ENCODE peak calls at places on chromosomes 4 and X, in six cellular contexts. I is K562, Q is H1, S is SK-N-SH, K is HepG2, F is GM12878. E is an unnamed sample.

GRCh38 chr4:128558896-128559669 is 250.4 kb upstream of the JADE1 start:
- DNase-seq in I (no peak), Q (no peak), S (no peak), K (no peak), F (no peak), E (peak)

GRCh38 chr4:182885738-182886077 is 31.5 kb downstream of the DCTD start:
- DNase-seq in I (no peak), Q (no peak), S (no peak), K (no peak), F (no peak), E (no peak)

GRCh38 chr4:93897559-93897958 is 69.0 kb downstream of the ATOH1 start:
- DNase-seq in I (peak), Q (no peak), S (peak), K (peak), F (no peak), E (no peak)

GRCh38 chr4:78566834-78567501 is 15.4 kb downstream of the ANXA3 start:
- DNase-seq in I (no peak), Q (no peak), S (no peak), K (no peak), F (peak), E (no peak)

GRCh38 chr4:120829113-120829831 is 93.3 kb downstream of the PRDM5 start:
- DNase-seq in I (no peak), Q (no peak), S (peak), K (no peak), F (no peak), E (no peak)

GRCh38 chr4:118353452-118353851 is 649 bp upstream of the PRSS12 start:
- DNase-seq in I (no peak), Q (no peak), S (peak), K (no peak), F (no peak), E (no peak)

GRCh38 chr4:73922766-73923630 is 53.8 kb downstream of the CXCL1 start:
- DNase-seq in I (no peak), Q (no peak), S (no peak), K (no peak), F (no peak), E (peak)

GRCh38 chr4:147823135-147823534 is 91.2 kb downstream of the ARHGAP10 start:
- DNase-seq in I (no peak), Q (no peak), S (no peak), K (no peak), F (no peak), E (no peak)

GRCh38 chrX:6645216-6645615 is 110.3 kb upstream of the VCX3A start:
- DNase-seq in I (no peak), Q (no peak), S (no peak), K (no peak), F (no peak), E (no peak)

GRCh38 chr4:1402516-1403101 is 3.6 kb downstream of the NKX1-1 start:
- DNase-seq in I (no peak), Q (no peak), S (peak), K (no peak), F (no peak), E (no peak)

GRCh38 chr4:1249731-1250526 is 999 bp upstream of the CTBP1 start:
- DNase-seq in I (peak), Q (no peak), S (peak), K (peak), F (no peak), E (no peak)

GRCh38 chrX:103310592-103311400 is at the start of gene BEX2:
- DNase-seq in I (peak), Q (peak), S (peak), K (no peak), F (no peak), E (peak)

GRCh38 chr4:167020410-167020809 is 213.9 kb downstream of the SPOCK3 start:
- DNase-seq in I (no peak), Q (peak), S (no peak), K (peak), F (no peak), E (no peak)

GRCh38 chr4:75940692-75941253 is at the start of gene NAAA:
- DNase-seq in I (peak), Q (peak), S (peak), K (peak), F (no peak), E (peak)

GRCh38 chr4:123262080-123262479 is 134.5 kb upstream of the SPRY1 start:
- DNase-seq in I (no peak), Q (no peak), S (no peak), K (no peak), F (no peak), E (no peak)

GRCh38 chr4:29046166-29046565 is 1674.0 kb upstream of the PCDH7 start:
- DNase-seq in I (no peak), Q (no peak), S (no peak), K (no peak), F (no peak), E (no peak)

GRCh38 chrX:17567821-17568220 is 169.5 kb upstream of the SCML1 start:
- DNase-seq in I (no peak), Q (no peak), S (no peak), K (no peak), F (no peak), E (no peak)

GRCh38 chr4:98642991-98643426 is 15.4 kb downstream of the TSPAN5 start:
- DNase-seq in I (no peak), Q (no peak), S (no peak), K (peak), F (no peak), E (no peak)

GRCh38 chr4:154349829-154350228 is 141.8 kb downstream of the DCHS2 start:
- DNase-seq in I (peak), Q (no peak), S (no peak), K (peak), F (no peak), E (no peak)

GRCh38 chrX:153818571-153819397 is 11.6 kb downstream of the PDZD4 start:
- DNase-seq in I (peak), Q (no peak), S (peak), K (no peak), F (no peak), E (no peak)

GRCh38 chrX:68648960-68649359 is 1.5 kb downstream of the STARD8 start:
- DNase-seq in I (no peak), Q (no peak), S (no peak), K (no peak), F (no peak), E (no peak)

GRCh38 chr4:31545755-31546154 is 825.6 kb downstream of the PCDH7 start:
- DNase-seq in I (no peak), Q (no peak), S (no peak), K (no peak), F (no peak), E (no peak)

GRCh38 chr4:184237612-184238011 is 19.9 kb upstream of the ENPP6 start:
- DNase-seq in I (no peak), Q (no peak), S (no peak), K (no peak), F (no peak), E (no peak)

GRCh38 chrX:101668143-101668542 is 8.5 kb upstream of the ARMCX2 start:
- DNase-seq in I (no peak), Q (no peak), S (no peak), K (no peak), F (no peak), E (no peak)

GRCh38 chr4:162015090-162015489 is 148.7 kb downstream of the FSTL5 start:
- DNase-seq in I (no peak), Q (no peak), S (no peak), K (no peak), F (no peak), E (no peak)

GRCh38 chr4:74777531-74777930 is 16.8 kb downstream of the BTC start:
- DNase-seq in I (no peak), Q (no peak), S (no peak), K (no peak), F (no peak), E (no peak)

GRCh38 chrX:13064599-13065143 is 20.3 kb upstream of the FAM9C start:
- DNase-seq in I (no peak), Q (no peak), S (no peak), K (no peak), F (no peak), E (no peak)
- TF ChIP-seq GABPA in I (no peak), Q (no peak), S (no peak), K (no peak), F (no peak), E (no peak)

GRCh38 chrX:125205084-125205917 is 114.4 kb upstream of the TEX13C start:
- DNase-seq in I (peak), Q (no peak), S (peak), K (no peak), F (no peak), E (peak)

GRCh38 chrX:125205918-125206665 is 113.6 kb upstream of the TEX13C start:
- DNase-seq in I (no peak), Q (no peak), S (peak), K (no peak), F (no peak), E (peak)

GRCh38 chrX:125202486-125203378 is 116.9 kb upstream of the TEX13C start:
- DNase-seq in I (no peak), Q (no peak), S (peak), K (no peak), F (no peak), E (no peak)

GRCh38 chrX:125203737-125204578 is 115.7 kb upstream of the TEX13C start:
- DNase-seq in I (peak), Q (no peak), S (peak), K (no peak), F (no peak), E (peak)

DNA sequence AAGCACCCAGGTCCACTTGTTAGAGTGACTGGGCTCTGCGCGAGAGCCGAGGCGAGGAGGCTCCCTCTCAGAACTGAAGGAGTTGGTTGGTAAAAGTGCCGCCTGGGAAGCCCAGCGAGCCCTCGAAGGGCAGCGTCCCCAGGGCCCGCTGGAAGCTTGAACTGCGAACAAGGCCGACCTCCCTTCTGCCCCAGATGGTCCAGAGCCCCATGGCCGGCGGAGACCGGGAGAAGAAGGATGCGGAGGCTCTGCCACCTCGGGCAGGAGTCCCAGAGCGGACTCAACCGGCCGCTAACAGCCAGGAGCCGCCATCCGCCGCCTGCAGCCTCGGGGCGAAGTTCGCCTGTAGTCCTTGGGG is 116.3 kb upstream of the TEX13C start:
- DNase-seq in I (no peak), Q (no peak), S (peak), K (no peak), F (no peak), E (no peak)
- TF ChIP-seq GABPA in I (no peak), Q (no peak), S (no peak), K (no peak), F (no peak), E (no peak)

GRCh38 chr4:152848508-152848907 is 68.8 kb downstream of the ARFIP1 start:
- DNase-seq in I (no peak), Q (no peak), S (no peak), K (no peak), F (no peak), E (no peak)

GRCh38 chr4:152851226-152851625 is 71.5 kb downstream of the ARFIP1 start:
- DNase-seq in I (no peak), Q (no peak), S (no peak), K (no peak), F (no peak), E (no peak)

GRCh38 chr4:152853293-152853692 is 73.5 kb downstream of the ARFIP1 start:
- DNase-seq in I (no peak), Q (no peak), S (no peak), K (no peak), F (no peak), E (no peak)

GRCh38 chr4:152849350-152849749 is 69.6 kb downstream of the ARFIP1 start:
- DNase-seq in I (no peak), Q (no peak), S (no peak), K (no peak), F (no peak), E (no peak)

GRCh38 chr4:152850377-152850776 is 70.6 kb downstream of the ARFIP1 start:
- DNase-seq in I (no peak), Q (peak), S (no peak), K (peak), F (peak), E (peak)
- TF ChIP-seq GABPA in I (no peak), Q (no peak), S (no peak), K (no peak), F (no peak), E (peak)

GRCh38 chr4:17597517-17597916 is 16.9 kb upstream of the MED28 start:
- DNase-seq in I (peak), Q (no peak), S (peak), K (no peak), F (no peak), E (no peak)
- TF ChIP-seq GABPA in I (no peak), Q (no peak), S (no peak), K (no peak), F (no peak), E (no peak)

GRCh38 chr4:185773419-185773818 is 38.6 kb downstream of the SORBS2 start:
- DNase-seq in I (no peak), Q (no peak), S (no peak), K (no peak), F (no peak), E (no peak)
- TF ChIP-seq GABPA in I (no peak), Q (no peak), S (no peak), K (no peak), F (no peak), E (no peak)

GRCh38 chrX:10656214-10656613 is 35.8 kb upstream of the MID1 start:
- DNase-seq in I (no peak), Q (no peak), S (no peak), K (no peak), F (no peak), E (no peak)
- TF ChIP-seq GABPA in I (no peak), Q (no peak), S (no peak), K (no peak), F (no peak), E (no peak)

DNA sequence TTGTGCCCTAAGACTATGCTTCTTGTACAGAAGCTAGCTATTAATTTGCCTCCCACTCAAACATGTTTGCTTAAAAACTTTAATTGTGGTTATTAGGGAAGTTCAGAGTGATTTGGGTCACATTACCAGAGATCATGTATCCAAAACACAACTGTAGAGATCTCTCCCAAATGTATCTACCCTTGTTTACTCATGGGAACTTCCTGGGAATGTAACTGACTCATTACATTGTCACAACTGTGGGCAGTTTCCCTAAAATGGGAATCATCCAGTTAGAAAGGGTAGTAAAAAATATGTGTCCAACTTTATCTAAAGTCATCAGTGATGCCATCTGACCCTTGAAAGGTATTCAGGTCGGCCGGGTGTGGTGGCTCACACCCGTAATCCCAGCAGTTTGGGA is 40.3 kb upstream of the GLRA3 start:
- DNase-seq in I (no peak), Q (no peak), S (no peak), K (no peak), F (no peak), E (no peak)
- TF ChIP-seq GABPA in I (no peak), Q (no peak), S (no peak), K (no peak), F (no peak), E (no peak)

DNA sequence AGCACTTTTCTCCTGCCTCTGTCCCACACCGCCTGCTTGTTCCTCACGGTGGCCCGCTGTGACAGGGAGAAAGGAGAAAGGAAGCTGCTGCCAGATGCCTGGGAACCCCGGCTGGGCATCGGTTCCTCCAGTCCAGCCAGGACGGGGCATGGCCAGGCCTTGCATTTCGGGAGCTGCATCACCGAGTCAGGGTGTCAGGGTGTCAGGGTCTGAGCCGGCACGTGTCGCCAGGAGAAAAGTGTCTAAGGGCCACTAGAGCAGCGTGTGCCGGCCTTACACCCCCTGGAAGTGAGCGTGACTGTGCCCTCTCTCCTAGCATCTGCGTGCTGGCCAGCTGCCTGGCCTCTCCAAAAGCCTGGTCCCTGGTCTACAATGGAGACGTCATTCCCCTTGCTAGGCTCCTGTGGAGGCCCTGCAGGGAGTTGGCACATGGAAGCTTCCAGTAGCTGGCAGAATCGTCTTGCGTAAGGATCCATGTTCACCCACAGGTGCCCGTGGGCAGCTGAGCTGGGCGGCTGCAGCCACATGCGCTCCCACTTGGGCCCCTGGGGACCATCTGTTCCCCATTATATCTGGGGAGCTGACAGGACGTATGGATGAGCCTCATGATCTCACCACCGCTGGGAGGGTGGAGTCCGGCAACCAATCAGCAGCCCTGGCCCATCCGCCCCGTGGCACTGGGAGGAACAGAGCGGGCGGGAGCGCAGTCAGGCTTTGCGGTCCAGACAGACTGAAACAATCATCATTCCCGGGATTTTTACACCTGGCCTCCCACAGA is 39.9 kb upstream of the HMX1 start:
- DNase-seq in I (no peak), Q (no peak), S (peak), K (no peak), F (no peak), E (no peak)
- TF ChIP-seq GABPA in I (no peak), Q (no peak), S (no peak), K (no peak), F (no peak), E (no peak)

GRCh38 chrX:40434947-40435346 is 145.8 kb upstream of the ATP6AP2 start:
- DNase-seq in I (peak), Q (no peak), S (peak), K (no peak), F (no peak), E (no peak)
- TF ChIP-seq GABPA in I (no peak), Q (no peak), S (no peak), K (no peak), F (no peak), E (no peak)

E was measured in HL-60.